ENCODE peak calls at places on chromosomes 7 and 10, in ten cellular contexts. T is astrocyte, J is H9, F is psoas muscle, M is H1, L is spleen, C is ovary, R is thyroid gland, B is aorta, I is heart left ventricle. Y is an unnamed sample.

GRCh38 chr10:3126249-3126648 is 46.3 kb downstream of the PITRM1 start:
- DNase-seq in B (no peak), J (no peak), T (no peak), F (no peak), C (no peak), I (no peak), R (no peak), L (no peak), M (no peak), Y (no peak)

GRCh38 chr7:43669286-43670081 is 59.8 kb downstream of the COA1 start:
- DNase-seq in T (peak; percentile 70), F (no peak), M (peak; percentile 67), J (peak; percentile 96), L (no peak), I (no peak), R (no peak), C (no peak), B (no peak), Y (no peak)

GRCh38 chr10:105063796-105064195 is 422.7 kb downstream of the SORCS3 start:
- DNase-seq in M (peak; percentile 71), J (peak; percentile 71), F (no peak), L (no peak), T (peak; percentile 42), B (no peak), I (no peak), R (no peak), C (no peak), Y (peak; percentile 29)

GRCh38 chr7:130091999-130092398 is 21.7 kb downstream of the KLHDC10 start:
- DNase-seq in M (no peak), L (no peak), I (no peak), R (no peak), C (no peak), F (no peak), T (no peak), J (no peak), B (no peak), Y (no peak)

GRCh38 chr10:127877116-127877515 is 15.6 kb downstream of the CLRN3 start:
- DNase-seq in F (no peak), T (no peak), R (no peak), J (no peak), B (no peak), I (no peak), M (peak; percentile 8), L (no peak), C (no peak), Y (no peak)

GRCh38 chr10:22459496-22459895 is 114.2 kb downstream of the SPAG6 start:
- DNase-seq in I (no peak), B (no peak), R (no peak), C (no peak), L (no peak), J (no peak), T (no peak), M (no peak), F (no peak), Y (no peak)

GRCh38 chr10:34078798-34079470 is 736.2 kb downstream of the PARD3 start:
- DNase-seq in J (no peak), F (peak; percentile 68), R (no peak), T (peak; percentile 51), M (no peak), L (no peak), I (peak; percentile 57), B (peak; percentile 96), C (peak; percentile 81), Y (no peak)

GRCh38 chr10:115895196-115895595 is 377.8 kb downstream of the GFRA1 start:
- DNase-seq in B (no peak), J (no peak), L (no peak), F (no peak), M (no peak), R (no peak), C (no peak), I (no peak), T (no peak), Y (no peak)

GRCh38 chr7:101954494-101954893 is 137.1 kb downstream of the CUX1 start:
- DNase-seq in L (no peak), R (no peak), F (no peak), C (no peak), M (no peak), B (peak; percentile 36), J (no peak), I (no peak), T (no peak), Y (no peak)

GRCh38 chr10:102612964-102613275 is 31.4 kb upstream of the TRIM8 start:
- DNase-seq in B (no peak), R (no peak), L (peak; percentile 66), I (no peak), T (no peak), J (no peak), M (no peak), F (no peak), C (no peak), Y (no peak)
- H3K4me1 ChIP-seq in B (no peaks in the 10 kb centered on the region), R (no peaks in the 10 kb centered on the region), L (peaks cover 71% of the 10 kb centered on the region), I (no peaks in the 10 kb centered on the region), T (peaks cover 21% of the 10 kb centered on the region), J (no peaks in the 10 kb centered on the region), M (peaks cover 4% of the 10 kb centered on the region), F (peaks cover 57% of the 10 kb centered on the region), C (no peaks in the 10 kb centered on the region), Y (peaks cover 8% of the 10 kb centered on the region)

GRCh38 chr7:135936497-135937217 is 40.5 kb downstream of the MTPN start:
- DNase-seq in R (no peak), J (no peak), L (no peak), I (no peak), C (no peak), T (no peak), B (no peak), M (no peak), F (no peak), Y (no peak)
- H3K4me1 ChIP-seq in R (peaks cover 20% of the 10 kb centered on the region), J (no peaks in the 10 kb centered on the region), L (peaks cover 100% of the 10 kb centered on the region), I (peaks cover 23% of the 10 kb centered on the region), C (peaks cover 3% of the 10 kb centered on the region), T (no peaks in the 10 kb centered on the region), B (peaks cover 2% of the 10 kb centered on the region), M (peaks cover 7% of the 10 kb centered on the region), F (peaks cover 52% of the 10 kb centered on the region), Y (no peaks in the 10 kb centered on the region)

GRCh38 chr7:81625311-81625651 is 144.6 kb downstream of the HGF start:
- DNase-seq in R (no peak), F (no peak), J (no peak), B (no peak), T (no peak), I (no peak), L (no peak), M (no peak), C (no peak), Y (no peak)
- H3K4me1 ChIP-seq in R (peaks cover 20% of the 10 kb centered on the region), F (no peaks in the 10 kb centered on the region), J (no peaks in the 10 kb centered on the region), B (no peaks in the 10 kb centered on the region), T (peaks cover 2% of the 10 kb centered on the region), I (no peaks in the 10 kb centered on the region), L (no peaks in the 10 kb centered on the region), M (no peaks in the 10 kb centered on the region), C (no peaks in the 10 kb centered on the region), Y (peaks cover 6% of the 10 kb centered on the region)

GRCh38 chr7:33534830-33535229 is 370.5 kb upstream of the BMPER start:
- DNase-seq in L (no peak), T (peak; percentile 56), I (no peak), J (no peak), M (no peak), C (no peak), B (no peak), R (no peak), F (no peak), Y (no peak)

GRCh38 chr7:33536398-33536797 is 368.9 kb upstream of the BMPER start:
- DNase-seq in B (no peak), I (no peak), C (no peak), L (no peak), J (no peak), M (no peak), T (no peak), F (no peak), R (no peak), Y (no peak)

GRCh38 chr7:33539198-33539597 is 366.1 kb upstream of the BMPER start:
- DNase-seq in C (no peak), L (no peak), J (no peak), M (no peak), I (no peak), F (no peak), R (no peak), B (no peak), T (no peak), Y (no peak)

DNA sequence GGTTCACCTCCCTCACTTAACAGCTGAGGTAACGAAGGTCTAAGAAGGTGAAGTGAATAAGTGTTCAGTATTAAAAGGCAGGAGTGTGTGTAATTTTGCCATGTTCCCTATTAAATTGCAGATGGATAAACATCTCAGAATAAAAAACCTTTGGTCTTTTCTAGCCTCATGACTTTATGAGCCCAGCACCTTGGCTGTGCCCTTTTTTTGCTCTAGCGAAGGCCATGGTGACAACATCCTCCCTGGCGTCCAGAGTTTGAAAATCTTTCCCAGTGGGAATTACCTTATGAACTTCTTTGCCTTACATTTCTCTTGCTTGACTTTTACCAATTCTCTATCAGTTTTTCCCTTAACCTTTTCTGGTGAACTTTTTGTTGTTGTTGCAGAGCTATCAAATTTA is 368.3 kb upstream of the BMPER start:
- DNase-seq in L (no peak), F (no peak), T (no peak), J (no peak), B (no peak), M (no peak), C (no peak), R (no peak), I (no peak), Y (no peak)
- H3K4me1 ChIP-seq in L (no peaks in the 10 kb centered on the region), F (peaks cover 13% of the 10 kb centered on the region), T (no peaks in the 10 kb centered on the region), J (no peaks in the 10 kb centered on the region), B (no peaks in the 10 kb centered on the region), M (peaks cover 8% of the 10 kb centered on the region), C (peaks cover 3% of the 10 kb centered on the region), R (no peaks in the 10 kb centered on the region), I (no peaks in the 10 kb centered on the region), Y (no peaks in the 10 kb centered on the region)